ENCODE peak calls at places on chromosomes 2 and 18, in eight cellular contexts. One of them, this sample, is unnamed.

GRCh38 chr2:181114021-181114420 is 133.6 kb downstream of the UBE2E3 start:
- DNase-seq in body of pancreas: no peak
- DNase-seq in fibroblast of lung: no peak
- DNase-seq in RWPE2: no peak
- DNase-seq in cardiac muscle cell: no peak
- DNase-seq in dorsolateral prefrontal cortex: no peak
- DNase-seq in Panc1: no peak
- DNase-seq in neural progenitor cell: no peak
- DNase-seq in this sample: no peak

GRCh38 chr18:50282521-50283335 is 1.4 kb upstream of the MBD1 start:
- DNase-seq in RWPE2: no peak
- DNase-seq in fibroblast of lung: no peak
- DNase-seq in dorsolateral prefrontal cortex: no peak
- DNase-seq in Panc1: no peak
- DNase-seq in neural progenitor cell: no peak
- DNase-seq in body of pancreas: peak
- DNase-seq in cardiac muscle cell: no peak
- DNase-seq in this sample: no peak

GRCh38 chr2:129069875-129070594 is 751.4 kb upstream of the HS6ST1 start:
- DNase-seq in RWPE2: no peak
- DNase-seq in dorsolateral prefrontal cortex: no peak
- DNase-seq in fibroblast of lung: no peak
- DNase-seq in body of pancreas: peak
- DNase-seq in cardiac muscle cell: no peak
- DNase-seq in neural progenitor cell: no peak
- DNase-seq in Panc1: no peak
- DNase-seq in this sample: no peak

GRCh38 chr2:46487667-46488333 is 8.4 kb downstream of the TMEM247 start:
- DNase-seq in dorsolateral prefrontal cortex: no peak
- DNase-seq in cardiac muscle cell: peak
- DNase-seq in RWPE2: no peak
- DNase-seq in body of pancreas: peak
- DNase-seq in Panc1: peak
- DNase-seq in neural progenitor cell: no peak
- DNase-seq in fibroblast of lung: peak
- DNase-seq in this sample: peak

GRCh38 chr2:37230581-37230980 is 815 bp downstream of the CEBPZ start:
- DNase-seq in Panc1: no peak
- DNase-seq in dorsolateral prefrontal cortex: no peak
- DNase-seq in fibroblast of lung: no peak
- DNase-seq in RWPE2: no peak
- DNase-seq in body of pancreas: no peak
- DNase-seq in cardiac muscle cell: peak
- DNase-seq in neural progenitor cell: peak
- DNase-seq in this sample: peak

GRCh38 chr18:48422947-48423378 is 13.8 kb upstream of the ZBTB7C start:
- DNase-seq in cardiac muscle cell: no peak
- DNase-seq in fibroblast of lung: no peak
- DNase-seq in dorsolateral prefrontal cortex: no peak
- DNase-seq in Panc1: no peak
- DNase-seq in body of pancreas: no peak
- DNase-seq in RWPE2: no peak
- DNase-seq in neural progenitor cell: peak
- DNase-seq in this sample: no peak

GRCh38 chr2:81984969-81985637 is 1680.6 kb upstream of the LRRTM1 start:
- DNase-seq in dorsolateral prefrontal cortex: no peak
- DNase-seq in body of pancreas: no peak
- DNase-seq in cardiac muscle cell: no peak
- DNase-seq in fibroblast of lung: no peak
- DNase-seq in neural progenitor cell: no peak
- DNase-seq in RWPE2: no peak
- DNase-seq in Panc1: no peak
- DNase-seq in this sample: no peak

GRCh38 chr18:8439091-8439490 is 170.1 kb upstream of the RAB12 start:
- DNase-seq in Panc1: no peak
- DNase-seq in fibroblast of lung: no peak
- DNase-seq in RWPE2: no peak
- DNase-seq in cardiac muscle cell: no peak
- DNase-seq in body of pancreas: no peak
- DNase-seq in dorsolateral prefrontal cortex: no peak
- DNase-seq in neural progenitor cell: no peak
- DNase-seq in this sample: no peak

GRCh38 chr2:37459095-37459981 is 114.9 kb downstream of the QPCT start:
- DNase-seq in RWPE2: no peak
- DNase-seq in neural progenitor cell: no peak
- DNase-seq in Panc1: peak
- DNase-seq in body of pancreas: no peak
- DNase-seq in cardiac muscle cell: peak
- DNase-seq in dorsolateral prefrontal cortex: no peak
- DNase-seq in fibroblast of lung: peak
- DNase-seq in this sample: no peak

GRCh38 chr18:70453058-70453775 is 164.4 kb downstream of the SOCS6 start:
- DNase-seq in cardiac muscle cell: peak
- DNase-seq in dorsolateral prefrontal cortex: no peak
- DNase-seq in Panc1: no peak
- DNase-seq in fibroblast of lung: peak
- DNase-seq in body of pancreas: no peak
- DNase-seq in neural progenitor cell: no peak
- DNase-seq in RWPE2: no peak
- DNase-seq in this sample: no peak

GRCh38 chr18:40004246-40004645 is 1950.8 kb upstream of the PIK3C3 start:
- DNase-seq in dorsolateral prefrontal cortex: no peak
- DNase-seq in fibroblast of lung: no peak
- DNase-seq in body of pancreas: no peak
- DNase-seq in cardiac muscle cell: no peak
- DNase-seq in RWPE2: no peak
- DNase-seq in neural progenitor cell: no peak
- DNase-seq in Panc1: no peak
- DNase-seq in this sample: no peak

GRCh38 chr2:161238559-161239415 is 69.4 kb upstream of the PSMD14 start:
- DNase-seq in Panc1: no peak
- DNase-seq in RWPE2: peak
- DNase-seq in fibroblast of lung: peak
- DNase-seq in body of pancreas: peak
- DNase-seq in neural progenitor cell: peak
- DNase-seq in dorsolateral prefrontal cortex: peak
- DNase-seq in cardiac muscle cell: peak
- DNase-seq in this sample: peak

GRCh38 chr18:50097702-50098101 is 97.2 kb downstream of the MYO5B start:
- DNase-seq in Panc1: no peak
- DNase-seq in dorsolateral prefrontal cortex: no peak
- DNase-seq in fibroblast of lung: no peak
- DNase-seq in body of pancreas: peak
- DNase-seq in neural progenitor cell: no peak
- DNase-seq in cardiac muscle cell: no peak
- DNase-seq in RWPE2: no peak
- DNase-seq in this sample: peak

GRCh38 chr2:180730976-180731375 is 249.4 kb upstream of the UBE2E3 start:
- DNase-seq in RWPE2: no peak
- DNase-seq in cardiac muscle cell: peak
- DNase-seq in body of pancreas: no peak
- DNase-seq in fibroblast of lung: peak
- DNase-seq in dorsolateral prefrontal cortex: no peak
- DNase-seq in Panc1: no peak
- DNase-seq in neural progenitor cell: no peak
- DNase-seq in this sample: no peak

GRCh38 chr2:231674587-231675334 is 33.6 kb upstream of the PTMA start:
- DNase-seq in cardiac muscle cell: peak
- DNase-seq in Panc1: no peak
- DNase-seq in body of pancreas: peak
- DNase-seq in RWPE2: no peak
- DNase-seq in fibroblast of lung: peak
- DNase-seq in neural progenitor cell: peak
- DNase-seq in dorsolateral prefrontal cortex: peak
- DNase-seq in this sample: peak

GRCh38 chr2:231673348-231673770 is 35.0 kb upstream of the PTMA start:
- DNase-seq in cardiac muscle cell: peak
- DNase-seq in RWPE2: no peak
- DNase-seq in fibroblast of lung: peak
- DNase-seq in Panc1: no peak
- DNase-seq in dorsolateral prefrontal cortex: no peak
- DNase-seq in body of pancreas: no peak
- DNase-seq in neural progenitor cell: peak
- DNase-seq in this sample: no peak

GRCh38 chr2:231671617-231672350 is 36.5 kb upstream of the PTMA start:
- DNase-seq in cardiac muscle cell: no peak
- DNase-seq in RWPE2: no peak
- DNase-seq in dorsolateral prefrontal cortex: no peak
- DNase-seq in Panc1: no peak
- DNase-seq in neural progenitor cell: peak
- DNase-seq in body of pancreas: no peak
- DNase-seq in fibroblast of lung: no peak
- DNase-seq in this sample: no peak

GRCh38 chr2:231670892-231671616 is 37.3 kb upstream of the PTMA start:
- DNase-seq in fibroblast of lung: no peak
- DNase-seq in dorsolateral prefrontal cortex: no peak
- DNase-seq in RWPE2: no peak
- DNase-seq in cardiac muscle cell: no peak
- DNase-seq in Panc1: no peak
- DNase-seq in body of pancreas: no peak
- DNase-seq in neural progenitor cell: peak
- DNase-seq in this sample: no peak

DNA sequence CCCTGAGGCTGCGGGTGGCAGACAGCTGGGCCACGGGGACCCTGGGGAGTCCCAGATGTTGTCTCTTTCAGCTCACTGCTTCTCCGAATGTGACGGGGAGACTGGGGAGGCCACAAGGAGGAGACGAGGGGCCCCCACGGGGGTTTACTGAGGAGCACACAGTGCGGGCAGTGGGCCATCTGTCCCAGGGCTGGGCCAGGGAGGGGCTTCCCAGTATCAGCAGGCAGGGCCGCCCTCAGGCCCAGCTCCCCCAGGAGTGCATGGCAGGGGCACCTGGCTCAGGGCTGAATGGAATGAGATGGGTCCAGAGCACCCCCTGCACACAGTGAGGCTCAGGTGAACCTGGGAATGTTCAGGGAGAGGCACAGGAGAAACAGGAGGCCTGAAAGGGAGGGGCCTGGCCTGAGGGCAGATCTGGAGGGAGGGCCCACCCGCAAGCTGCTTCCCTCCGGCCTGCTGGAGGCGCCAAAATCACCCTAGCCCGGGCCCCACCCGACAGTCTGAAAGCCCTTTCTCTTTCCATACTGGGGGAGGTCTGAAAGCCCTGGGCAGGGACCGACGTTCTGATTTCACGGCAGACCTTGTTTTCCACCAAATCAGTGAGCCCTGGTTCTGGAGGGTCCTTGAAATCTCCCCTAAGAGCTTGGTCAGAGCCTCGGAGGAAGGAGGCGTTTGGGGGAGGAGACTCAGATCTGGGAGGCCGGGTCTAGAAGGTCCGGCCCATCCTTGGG is 35.5 kb upstream of the PTMA start:
- DNase-seq in neural progenitor cell: peak
- DNase-seq in RWPE2: no peak
- DNase-seq in body of pancreas: no peak
- DNase-seq in fibroblast of lung: peak
- DNase-seq in dorsolateral prefrontal cortex: no peak
- DNase-seq in cardiac muscle cell: peak
- DNase-seq in Panc1: no peak
- DNase-seq in this sample: no peak
- TF ChIP-seq CTCF in neural progenitor cell: peak
- TF ChIP-seq CTCF in RWPE2: no peak
- TF ChIP-seq CTCF in body of pancreas: no peak
- TF ChIP-seq CTCF in fibroblast of lung: peak
- TF ChIP-seq CTCF in dorsolateral prefrontal cortex: no peak
- TF ChIP-seq CTCF in cardiac muscle cell: peak
- TF ChIP-seq CTCF in Panc1: peak
- TF ChIP-seq CTCF in this sample: no peak

DNA sequence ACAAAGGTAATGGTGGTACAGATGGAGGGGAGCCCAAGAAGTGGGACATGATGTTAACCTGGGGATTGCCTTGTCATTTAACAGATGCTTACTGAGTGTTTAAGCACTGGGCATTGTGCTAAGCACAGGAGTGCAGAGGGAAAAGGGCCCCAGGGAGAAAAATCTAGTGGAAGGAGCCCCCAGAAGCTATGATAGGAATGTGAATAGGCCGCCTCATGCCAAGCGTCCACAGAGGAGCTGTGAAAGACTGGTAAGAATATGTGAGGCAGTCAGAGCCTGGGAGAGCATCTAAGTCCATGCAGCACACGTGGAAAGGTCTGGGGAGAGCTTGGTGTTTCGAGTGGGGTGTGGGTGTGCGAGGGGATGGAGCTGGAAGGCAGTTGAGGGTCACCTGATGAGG is 5.5 kb downstream of the ZNF532 start:
- DNase-seq in fibroblast of lung: no peak
- DNase-seq in cardiac muscle cell: no peak
- DNase-seq in Panc1: no peak
- DNase-seq in dorsolateral prefrontal cortex: no peak
- DNase-seq in neural progenitor cell: no peak
- DNase-seq in RWPE2: no peak
- DNase-seq in body of pancreas: no peak
- DNase-seq in this sample: no peak
- H3K27ac ChIP-seq in fibroblast of lung: no peak
- H3K27ac ChIP-seq in cardiac muscle cell: peak
- H3K27ac ChIP-seq in Panc1: peak
- H3K27ac ChIP-seq in dorsolateral prefrontal cortex: peak
- H3K27ac ChIP-seq in neural progenitor cell: peak
- H3K27ac ChIP-seq in RWPE2: no peak
- H3K27ac ChIP-seq in body of pancreas: no peak
- H3K27ac ChIP-seq in this sample: no peak

DNA sequence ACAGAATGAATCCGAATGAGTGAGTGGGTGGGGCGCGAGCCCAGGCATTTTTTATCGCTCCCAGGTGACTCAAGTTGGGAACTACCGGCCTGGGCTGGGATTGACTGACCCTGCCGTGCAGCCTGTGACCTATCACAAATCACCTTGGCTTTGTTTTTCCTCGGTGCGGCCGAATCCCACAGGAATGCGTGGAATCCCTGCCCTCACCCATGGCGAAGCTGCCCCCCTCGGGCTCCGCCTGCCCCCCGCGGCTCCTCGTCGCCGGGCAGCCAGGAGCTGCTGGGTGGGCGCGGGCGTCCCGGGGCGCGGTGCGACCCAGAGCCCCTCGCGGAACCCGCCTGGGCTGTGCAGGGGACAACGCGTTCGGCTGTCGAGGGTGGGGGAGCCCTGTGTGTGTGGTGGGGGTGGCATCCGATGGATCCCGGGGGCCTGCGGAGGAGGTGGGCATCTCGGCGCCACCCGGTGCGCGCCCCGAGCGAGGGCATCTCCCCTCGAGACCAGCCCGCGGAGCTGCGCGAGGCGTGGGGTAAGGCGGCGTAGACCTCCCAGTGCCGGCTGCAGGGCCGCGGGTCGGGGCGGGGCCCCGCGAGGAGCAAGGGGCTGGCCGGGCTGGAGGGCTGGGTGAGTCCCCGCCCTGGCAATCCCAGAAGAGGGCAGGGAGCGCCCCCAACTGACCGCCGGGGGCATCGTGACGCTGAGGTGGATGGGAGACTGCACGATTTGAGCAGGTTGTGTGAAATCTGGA is 16.5 kb downstream of the B3GNT7 start:
- DNase-seq in dorsolateral prefrontal cortex: peak
- DNase-seq in Panc1: peak
- DNase-seq in fibroblast of lung: peak
- DNase-seq in cardiac muscle cell: peak
- DNase-seq in RWPE2: no peak
- DNase-seq in body of pancreas: peak
- DNase-seq in neural progenitor cell: peak
- DNase-seq in this sample: peak
- TF ChIP-seq CTCF in dorsolateral prefrontal cortex: peak
- TF ChIP-seq CTCF in Panc1: peak
- TF ChIP-seq CTCF in fibroblast of lung: peak
- TF ChIP-seq CTCF in cardiac muscle cell: peak
- TF ChIP-seq CTCF in RWPE2: peak
- TF ChIP-seq CTCF in body of pancreas: peak
- TF ChIP-seq CTCF in neural progenitor cell: peak
- TF ChIP-seq CTCF in this sample: peak

GRCh38 chr18:24868331-24868730 is 407.9 kb downstream of the HRH4 start:
- DNase-seq in fibroblast of lung: peak
- DNase-seq in dorsolateral prefrontal cortex: no peak
- DNase-seq in cardiac muscle cell: no peak
- DNase-seq in neural progenitor cell: no peak
- DNase-seq in RWPE2: no peak
- DNase-seq in body of pancreas: no peak
- DNase-seq in Panc1: no peak
- DNase-seq in this sample: no peak
- H3K27ac ChIP-seq in fibroblast of lung: no peak
- H3K27ac ChIP-seq in dorsolateral prefrontal cortex: no peak
- H3K27ac ChIP-seq in cardiac muscle cell: no peak
- H3K27ac ChIP-seq in neural progenitor cell: no peak
- H3K27ac ChIP-seq in RWPE2: no peak
- H3K27ac ChIP-seq in body of pancreas: no peak
- H3K27ac ChIP-seq in Panc1: no peak
- H3K27ac ChIP-seq in this sample: no peak

This sample was measured in RWPE1.